ENCODE peak calls at places on chromosomes 4 and X, in six cellular contexts. One of them, this sample, is unnamed.
A peak's percentile ranks its signal among the peaks of the same experiment; 100 is the strongest.

GRCh38 chrX:39513836-39514235 is 583.9 kb downstream of the BCOR start:
- DNase-seq in PC-9: no peak
- DNase-seq in GM23248: peak; percentile 41
- DNase-seq in endothelial cell of umbilical vein: no peak
- DNase-seq in mesenchymal stem cell: peak; percentile 1
- DNase-seq in mammary epithelial cell: no peak
- DNase-seq in this sample: no peak

GRCh38 chr4:121428721-121429120 is 47.9 kb upstream of the QRFPR start:
- DNase-seq in mammary epithelial cell: peak; percentile 41
- DNase-seq in PC-9: no peak
- DNase-seq in mesenchymal stem cell: peak; percentile 16
- DNase-seq in GM23248: peak; percentile 55
- DNase-seq in endothelial cell of umbilical vein: peak; percentile 16
- DNase-seq in this sample: no peak

GRCh38 chrX:139826065-139827044 is 106.5 kb downstream of the ATP11C start:
- DNase-seq in mammary epithelial cell: peak; percentile 75
- DNase-seq in PC-9: no peak
- DNase-seq in GM23248: peak; percentile 68
- DNase-seq in mesenchymal stem cell: peak; percentile 23
- DNase-seq in endothelial cell of umbilical vein: peak; percentile 66
- DNase-seq in this sample: no peak

GRCh38 chrX:10341309-10341708 is 184.5 kb downstream of the CLCN4 start:
- DNase-seq in PC-9: no peak
- DNase-seq in GM23248: no peak
- DNase-seq in endothelial cell of umbilical vein: no peak
- DNase-seq in mammary epithelial cell: peak; percentile 23
- DNase-seq in mesenchymal stem cell: no peak
- DNase-seq in this sample: no peak

GRCh38 chr4:82372874-82373815 is 646 bp downstream of the HNRNPD start:
- DNase-seq in GM23248: peak; percentile 89
- DNase-seq in mesenchymal stem cell: peak; percentile 78
- DNase-seq in endothelial cell of umbilical vein: peak; percentile 65
- DNase-seq in PC-9: peak; percentile 66
- DNase-seq in mammary epithelial cell: peak; percentile 79
- DNase-seq in this sample: peak; percentile 67

GRCh38 chrX:39813631-39814246 is 284.0 kb downstream of the BCOR start:
- DNase-seq in mesenchymal stem cell: peak; percentile 50
- DNase-seq in endothelial cell of umbilical vein: peak; percentile 36
- DNase-seq in PC-9: no peak
- DNase-seq in mammary epithelial cell: peak; percentile 34
- DNase-seq in GM23248: peak; percentile 74
- DNase-seq in this sample: no peak

GRCh38 chr4:147734496-147734895 is 2.6 kb downstream of the ARHGAP10 start:
- DNase-seq in mammary epithelial cell: no peak
- DNase-seq in mesenchymal stem cell: no peak
- DNase-seq in PC-9: no peak
- DNase-seq in GM23248: no peak
- DNase-seq in endothelial cell of umbilical vein: no peak
- DNase-seq in this sample: no peak

GRCh38 chr4:67935888-67936287 is 27.4 kb downstream of the TMPRSS11A start:
- DNase-seq in PC-9: no peak
- DNase-seq in mesenchymal stem cell: no peak
- DNase-seq in endothelial cell of umbilical vein: no peak
- DNase-seq in GM23248: no peak
- DNase-seq in mammary epithelial cell: no peak
- DNase-seq in this sample: no peak

GRCh38 chr4:112677519-112678091 is 40.7 kb downstream of the LARP7 start:
- DNase-seq in mesenchymal stem cell: no peak
- DNase-seq in endothelial cell of umbilical vein: no peak
- DNase-seq in mammary epithelial cell: no peak
- DNase-seq in PC-9: no peak
- DNase-seq in GM23248: no peak
- DNase-seq in this sample: no peak

GRCh38 chrX:53028678-53029077 is 19.9 kb upstream of the GPR173 start:
- DNase-seq in GM23248: no peak
- DNase-seq in PC-9: no peak
- DNase-seq in mammary epithelial cell: no peak
- DNase-seq in endothelial cell of umbilical vein: no peak
- DNase-seq in mesenchymal stem cell: no peak
- DNase-seq in this sample: no peak

GRCh38 chr4:136025540-136025939 is 1506.8 kb downstream of the PCDH18 start:
- DNase-seq in PC-9: no peak
- DNase-seq in mammary epithelial cell: no peak
- DNase-seq in mesenchymal stem cell: no peak
- DNase-seq in endothelial cell of umbilical vein: no peak
- DNase-seq in GM23248: no peak
- DNase-seq in this sample: no peak

GRCh38 chr4:184347251-184348239 is 126.8 kb downstream of the IRF2 start:
- DNase-seq in GM23248: no peak
- DNase-seq in mesenchymal stem cell: peak; percentile 70
- DNase-seq in endothelial cell of umbilical vein: peak; percentile 47
- DNase-seq in PC-9: peak; percentile 71
- DNase-seq in mammary epithelial cell: peak; percentile 74
- DNase-seq in this sample: no peak

GRCh38 chr4:8220661-8221446 is 21.8 kb downstream of the SH3TC1 start:
- DNase-seq in GM23248: no peak
- DNase-seq in PC-9: no peak
- DNase-seq in mammary epithelial cell: no peak
- DNase-seq in endothelial cell of umbilical vein: no peak
- DNase-seq in mesenchymal stem cell: peak; percentile 67
- DNase-seq in this sample: no peak

GRCh38 chr4:62709618-62710252 is 1509.6 kb downstream of the ADGRL3 start:
- DNase-seq in mammary epithelial cell: peak; percentile 3
- DNase-seq in PC-9: no peak
- DNase-seq in GM23248: peak; percentile 9
- DNase-seq in endothelial cell of umbilical vein: no peak
- DNase-seq in mesenchymal stem cell: peak; percentile 34
- DNase-seq in this sample: no peak

GRCh38 chrX:48636286-48636685 is 39.0 kb downstream of the WDR13 start:
- DNase-seq in mesenchymal stem cell: no peak
- DNase-seq in GM23248: no peak
- DNase-seq in PC-9: no peak
- DNase-seq in mammary epithelial cell: no peak
- DNase-seq in endothelial cell of umbilical vein: no peak
- DNase-seq in this sample: no peak

GRCh38 chr4:13851541-13851940 is 224.0 kb upstream of the BOD1L1 start:
- DNase-seq in GM23248: no peak
- DNase-seq in endothelial cell of umbilical vein: no peak
- DNase-seq in mesenchymal stem cell: no peak
- DNase-seq in PC-9: no peak
- DNase-seq in mammary epithelial cell: no peak
- DNase-seq in this sample: no peak

GRCh38 chr4:187286536-187286935 is 562.9 kb upstream of the FAT1 start:
- DNase-seq in endothelial cell of umbilical vein: no peak
- DNase-seq in mesenchymal stem cell: peak; percentile 61
- DNase-seq in mammary epithelial cell: no peak
- DNase-seq in PC-9: no peak
- DNase-seq in GM23248: no peak
- DNase-seq in this sample: no peak

GRCh38 chr4:26127851-26128337 is 192.9 kb upstream of the RBPJ start:
- DNase-seq in PC-9: peak; percentile 79
- DNase-seq in endothelial cell of umbilical vein: no peak
- DNase-seq in mammary epithelial cell: peak; percentile 76
- DNase-seq in mesenchymal stem cell: no peak
- DNase-seq in GM23248: peak; percentile 21
- DNase-seq in this sample: no peak

GRCh38 chr4:7371122-7371941 is 63.4 kb downstream of the PSAPL1 start:
- DNase-seq in PC-9: no peak
- DNase-seq in mammary epithelial cell: no peak
- DNase-seq in endothelial cell of umbilical vein: no peak
- DNase-seq in mesenchymal stem cell: no peak
- DNase-seq in GM23248: peak; percentile 13
- DNase-seq in this sample: no peak

GRCh38 chrX:103446665-103447302 is 70.4 kb downstream of the BEX3 start:
- DNase-seq in mesenchymal stem cell: no peak
- DNase-seq in GM23248: peak; percentile 50
- DNase-seq in endothelial cell of umbilical vein: no peak
- DNase-seq in PC-9: peak; percentile 7
- DNase-seq in mammary epithelial cell: peak; percentile 68
- DNase-seq in this sample: no peak

GRCh38 chr4:66298596-66298995 is 628.3 kb upstream of the EPHA5 start:
- DNase-seq in mesenchymal stem cell: no peak
- DNase-seq in GM23248: no peak
- DNase-seq in endothelial cell of umbilical vein: no peak
- DNase-seq in PC-9: no peak
- DNase-seq in mammary epithelial cell: no peak
- DNase-seq in this sample: no peak

GRCh38 chrX:37815366-37815765 is 32.0 kb downstream of the DYNLT3 start:
- DNase-seq in endothelial cell of umbilical vein: no peak
- DNase-seq in GM23248: no peak
- DNase-seq in mammary epithelial cell: no peak
- DNase-seq in mesenchymal stem cell: no peak
- DNase-seq in PC-9: no peak
- DNase-seq in this sample: no peak

GRCh38 chrX:131841496-131842410 is 181.3 kb upstream of the STK26 start:
- DNase-seq in PC-9: peak; percentile 45
- DNase-seq in endothelial cell of umbilical vein: peak; percentile 19
- DNase-seq in mesenchymal stem cell: peak; percentile 54
- DNase-seq in mammary epithelial cell: peak; percentile 54
- DNase-seq in GM23248: peak; percentile 46
- DNase-seq in this sample: peak; percentile 40

GRCh38 chr4:20217521-20217920 is 34.2 kb upstream of the SLIT2 start:
- DNase-seq in PC-9: no peak
- DNase-seq in endothelial cell of umbilical vein: no peak
- DNase-seq in mesenchymal stem cell: no peak
- DNase-seq in GM23248: peak; percentile 40
- DNase-seq in mammary epithelial cell: no peak
- DNase-seq in this sample: no peak

GRCh38 chr4:82381235-82381634 is 7.4 kb upstream of the HNRNPD start:
- DNase-seq in mesenchymal stem cell: no peak
- DNase-seq in PC-9: no peak
- DNase-seq in endothelial cell of umbilical vein: no peak
- DNase-seq in mammary epithelial cell: no peak
- DNase-seq in GM23248: no peak
- DNase-seq in this sample: no peak

GRCh38 chr4:107999932-108000539 is 10.3 kb downstream of the HADH start:
- DNase-seq in mesenchymal stem cell: peak; percentile 33
- DNase-seq in mammary epithelial cell: no peak
- DNase-seq in GM23248: no peak
- DNase-seq in endothelial cell of umbilical vein: no peak
- DNase-seq in PC-9: no peak
- DNase-seq in this sample: no peak

GRCh38 chr4:55396305-55397023 is 707 bp downstream of the TMEM165 start:
- DNase-seq in PC-9: peak; percentile 28
- DNase-seq in GM23248: peak; percentile 73
- DNase-seq in endothelial cell of umbilical vein: peak; percentile 43
- DNase-seq in mammary epithelial cell: peak; percentile 41
- DNase-seq in mesenchymal stem cell: peak; percentile 59
- DNase-seq in this sample: no peak

DNA sequence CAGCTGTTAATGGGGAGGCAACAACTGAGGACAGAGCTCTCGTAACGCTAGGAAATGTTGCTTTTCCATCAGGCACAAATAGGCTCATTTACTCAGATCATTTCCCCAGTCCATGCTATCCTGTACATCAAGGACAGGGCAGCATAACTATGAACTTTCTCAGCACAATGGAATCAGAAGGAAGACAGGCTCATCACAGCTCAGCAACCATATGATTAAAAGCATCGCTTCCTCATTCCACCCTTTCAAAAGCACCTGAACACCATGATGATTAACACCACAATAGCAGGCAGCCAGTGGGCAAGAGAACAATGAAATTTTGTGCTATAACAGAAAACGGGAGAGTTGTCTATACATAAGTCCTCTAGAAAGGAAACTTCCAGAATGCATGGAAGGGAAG is 297.8 kb downstream of the ZNF674 start:
- DNase-seq in endothelial cell of umbilical vein: no peak
- DNase-seq in GM23248: no peak
- DNase-seq in mesenchymal stem cell: no peak
- DNase-seq in mammary epithelial cell: no peak
- DNase-seq in PC-9: no peak
- DNase-seq in this sample: no peak
- H3K4me2 ChIP-seq in endothelial cell of umbilical vein: no peak overlapping the region
- H3K4me2 ChIP-seq in GM23248: no peak overlapping the region
- H3K4me2 ChIP-seq in mesenchymal stem cell: no peak overlapping the region
- H3K4me2 ChIP-seq in mammary epithelial cell: no peak overlapping the region
- H3K4me2 ChIP-seq in PC-9: no peak overlapping the region
- H3K4me2 ChIP-seq in this sample: no peak overlapping the region

GRCh38 chr4:73705721-73706120 is 34.6 kb upstream of the CXCL8 start:
- DNase-seq in mesenchymal stem cell: no peak
- DNase-seq in GM23248: peak; percentile 34
- DNase-seq in endothelial cell of umbilical vein: no peak
- DNase-seq in mammary epithelial cell: peak; percentile 30
- DNase-seq in PC-9: no peak
- DNase-seq in this sample: no peak
- H3K4me2 ChIP-seq in mesenchymal stem cell: no peak overlapping the region
- H3K4me2 ChIP-seq in GM23248: peak overlapping the region; percentile 29
- H3K4me2 ChIP-seq in endothelial cell of umbilical vein: peak overlapping the region; percentile 4
- H3K4me2 ChIP-seq in mammary epithelial cell: peak overlapping the region; percentile 15
- H3K4me2 ChIP-seq in PC-9: no peak overlapping the region
- H3K4me2 ChIP-seq in this sample: no peak overlapping the region

GRCh38 chr4:92830771-92831170 is 527.0 kb downstream of the GRID2 start:
- DNase-seq in mammary epithelial cell: no peak
- DNase-seq in endothelial cell of umbilical vein: no peak
- DNase-seq in GM23248: no peak
- DNase-seq in PC-9: no peak
- DNase-seq in mesenchymal stem cell: no peak
- DNase-seq in this sample: no peak

GRCh38 chr4:92825186-92825715 is 521.5 kb downstream of the GRID2 start:
- DNase-seq in mammary epithelial cell: no peak
- DNase-seq in endothelial cell of umbilical vein: no peak
- DNase-seq in GM23248: no peak
- DNase-seq in PC-9: no peak
- DNase-seq in mesenchymal stem cell: no peak
- DNase-seq in this sample: no peak

DNA sequence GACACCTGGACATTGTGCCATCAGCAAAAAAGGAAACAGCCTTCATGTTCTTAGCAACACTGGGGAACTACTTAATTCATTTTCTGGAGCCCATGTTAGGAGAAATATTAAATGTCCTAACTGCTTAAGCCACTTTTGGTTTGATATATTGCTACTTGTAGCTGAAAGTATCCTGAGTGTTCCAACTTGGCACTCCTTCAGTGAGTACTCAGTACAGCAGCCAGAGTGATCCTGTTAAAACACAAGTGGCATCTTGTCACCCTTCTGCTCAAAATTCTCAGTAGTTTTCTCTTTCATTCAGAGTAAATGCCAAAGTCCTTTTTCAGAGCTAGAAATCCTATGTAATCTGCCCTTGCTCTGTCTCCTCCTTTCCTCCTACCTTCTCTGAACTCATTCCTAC is 522.0 kb downstream of the GRID2 start:
- DNase-seq in PC-9: no peak
- DNase-seq in mammary epithelial cell: no peak
- DNase-seq in mesenchymal stem cell: no peak
- DNase-seq in endothelial cell of umbilical vein: no peak
- DNase-seq in GM23248: no peak
- DNase-seq in this sample: no peak
- H3K4me2 ChIP-seq in PC-9: no peak overlapping the region
- H3K4me2 ChIP-seq in mammary epithelial cell: no peak overlapping the region
- H3K4me2 ChIP-seq in mesenchymal stem cell: no peak overlapping the region
- H3K4me2 ChIP-seq in endothelial cell of umbilical vein: no peak overlapping the region
- H3K4me2 ChIP-seq in GM23248: no peak overlapping the region
- H3K4me2 ChIP-seq in this sample: no peak overlapping the region

DNA sequence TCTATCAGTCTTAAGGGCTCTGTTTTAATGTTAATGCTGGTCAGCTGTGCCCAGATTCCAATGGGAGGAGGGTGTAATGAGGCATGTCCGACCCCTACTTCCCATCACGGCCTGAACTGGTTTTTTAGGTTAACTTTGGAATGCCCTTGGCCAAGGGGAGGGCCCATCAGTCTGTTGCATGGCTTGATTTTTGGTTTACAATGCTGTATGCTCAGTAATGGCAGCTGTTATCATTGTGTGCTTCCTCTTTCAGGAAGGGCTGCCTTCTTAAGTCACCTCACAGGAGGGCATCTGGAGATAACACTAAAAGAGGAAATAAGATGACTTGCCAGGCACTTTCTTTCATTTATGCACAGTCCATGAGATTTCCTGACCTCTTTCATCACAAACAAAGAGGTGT is 36.3 kb downstream of the ATXN3L start:
- DNase-seq in GM23248: peak; percentile 4
- DNase-seq in mammary epithelial cell: no peak
- DNase-seq in PC-9: no peak
- DNase-seq in endothelial cell of umbilical vein: no peak
- DNase-seq in mesenchymal stem cell: no peak
- DNase-seq in this sample: no peak
- H3K4me2 ChIP-seq in GM23248: peak overlapping the region; percentile 53
- H3K4me2 ChIP-seq in mammary epithelial cell: peak overlapping the region; percentile 18
- H3K4me2 ChIP-seq in PC-9: no peak overlapping the region
- H3K4me2 ChIP-seq in endothelial cell of umbilical vein: peak overlapping the region; percentile 28
- H3K4me2 ChIP-seq in mesenchymal stem cell: no peak overlapping the region
- H3K4me2 ChIP-seq in this sample: no peak overlapping the region